ENCODE peak calls at places on chromosomes 3 and 15, in eight cellular contexts. A is pons; V is neural crest cell; C is GOT3; W is SK-N-DZ; U is HTR-8/SVneo; G is NCI-H1417; P is stimulated activated naive CD4-positive, alpha-beta T cell treated with Interleukin-2 at 50 U/mL for 16 hours. K is an unnamed sample.

GRCh38 chr3:3071136-3071535 is 39.0 kb downstream of the IL5RA start:
- DNase-seq in G (peak), P (no peak), V (no peak), U (no peak), A (no peak), C (no peak), W (peak), K (no peak)

GRCh38 chr3:39707314-39707909 is 102.0 kb upstream of the MYRIP start:
- DNase-seq in U (no peak), G (peak), A (peak), V (no peak), P (no peak), W (peak), C (no peak), K (peak)

GRCh38 chr15:77862651-77863104 is 214.8 kb downstream of the TBC1D2B start:
- DNase-seq in G (no peak), P (no peak), A (no peak), U (no peak), W (no peak), V (no peak), C (no peak), K (no peak)

GRCh38 chr15:58909616-58910015 is 23.9 kb downstream of the SLTM start:
- DNase-seq in C (no peak), G (no peak), U (no peak), V (no peak), W (no peak), A (peak), P (no peak), K (no peak)

GRCh38 chr3:53713626-53714025 is 132.6 kb downstream of the CHDH start:
- DNase-seq in G (no peak), P (no peak), W (no peak), U (no peak), V (no peak), A (no peak), C (no peak), K (no peak)

GRCh38 chr15:39360417-39360816 is 220.5 kb upstream of the THBS1 start:
- DNase-seq in C (no peak), G (no peak), U (no peak), V (no peak), A (no peak), W (no peak), P (no peak), K (no peak)

GRCh38 chr3:125647318-125648014 is 52.2 kb upstream of the OSBPL11 start:
- DNase-seq in G (peak), P (no peak), A (no peak), V (no peak), U (no peak), W (no peak), C (no peak), K (no peak)

GRCh38 chr3:185081516-185081915 is 71.3 kb downstream of the C3orf70 start:
- DNase-seq in W (no peak), U (no peak), C (no peak), P (no peak), A (no peak), V (no peak), G (no peak), K (no peak)

GRCh38 chr15:65184305-65184943 is 718 bp downstream of the CLPX start:
- DNase-seq in W (peak), P (peak), C (peak), A (peak), V (peak), U (peak), G (peak), K (no peak)

GRCh38 chr3:182725372-182726251 is 67.7 kb upstream of the ATP11B start:
- DNase-seq in C (no peak), G (peak), P (no peak), U (no peak), A (no peak), V (no peak), W (peak), K (no peak)

GRCh38 chr15:98700501-98700900 is 52.2 kb downstream of the IGF1R start:
- DNase-seq in U (no peak), P (no peak), W (no peak), V (no peak), C (no peak), A (no peak), G (no peak), K (no peak)

GRCh38 chr15:70566047-70566835 is 197.1 kb downstream of the UACA start:
- DNase-seq in A (no peak), W (peak), V (no peak), C (no peak), P (no peak), U (no peak), G (peak), K (no peak)

GRCh38 chr3:9976736-9977709 is 9.6 kb downstream of the EMC3 start:
- DNase-seq in V (no peak), G (no peak), P (no peak), W (no peak), C (peak), U (peak), A (peak), K (peak)

GRCh38 chr3:128482857-128483656 is 9.9 kb downstream of the GATA2 start:
- DNase-seq in G (no peak), A (peak), U (peak), V (no peak), C (no peak), P (no peak), W (no peak), K (no peak)

GRCh38 chr3:171054921-171055320 is 28.4 kb upstream of the SLC2A2 start:
- DNase-seq in U (no peak), V (no peak), P (no peak), C (no peak), G (no peak), W (no peak), A (no peak), K (no peak)

GRCh38 chr15:85314653-85315052 is 65.8 kb upstream of the AKAP13 start:
- DNase-seq in A (no peak), G (no peak), P (no peak), U (no peak), V (no peak), W (no peak), C (no peak), K (no peak)

GRCh38 chr15:101221858-101222257 is 30.0 kb downstream of the CHSY1 start:
- DNase-seq in W (no peak), U (no peak), P (no peak), C (no peak), G (no peak), V (no peak), A (peak), K (peak)

GRCh38 chr3:149501524-149501923 is 27.0 kb downstream of the TM4SF4 start:
- DNase-seq in V (no peak), C (no peak), G (no peak), A (no peak), P (no peak), W (no peak), U (no peak), K (no peak)

GRCh38 chr3:10160346-10160745 is 4.4 kb upstream of the IRAK2 start:
- DNase-seq in P (no peak), G (no peak), U (no peak), W (no peak), V (no peak), C (no peak), A (no peak), K (no peak)

GRCh38 chr3:102156426-102156825 is 278.4 kb upstream of the ZPLD1 start:
- DNase-seq in U (no peak), P (no peak), V (no peak), W (no peak), C (no peak), A (no peak), G (no peak), K (peak)

GRCh38 chr3:164620423-164620822 is 457.9 kb downstream of the SI start:
- DNase-seq in G (no peak), A (no peak), V (no peak), U (no peak), C (no peak), P (no peak), W (no peak), K (no peak)

GRCh38 chr3:21938267-21938681 is 187.3 kb upstream of the ZNF385D start:
- DNase-seq in V (no peak), G (peak), W (no peak), U (no peak), C (no peak), P (no peak), A (no peak), K (peak)

GRCh38 chr3:153624310-153625030 is 462.4 kb downstream of the RAP2B start:
- DNase-seq in W (no peak), U (no peak), P (peak), A (no peak), C (no peak), V (no peak), G (no peak), K (no peak)

GRCh38 chr15:69061414-69061842 is 46.9 kb downstream of the NOX5 start:
- DNase-seq in C (no peak), P (no peak), U (no peak), G (peak), W (no peak), A (no peak), V (no peak), K (no peak)

GRCh38 chr15:67781061-67781460 is 44.2 kb upstream of the SKOR1 start:
- DNase-seq in V (no peak), U (no peak), G (peak), P (no peak), A (no peak), W (no peak), C (no peak), K (no peak)

GRCh38 chr15:77643764-77644163 is 11.1 kb upstream of the LINGO1 start:
- DNase-seq in C (no peak), G (no peak), V (no peak), P (no peak), W (no peak), U (no peak), A (no peak), K (no peak)

K was measured in COLO829.